ENCODE peak calls at places on chromosomes 12 and 14, in six cellular contexts. F, M, Z, A, I and L are unnamed samples.

GRCh38 chr14:71905860-71906259 is 26.4 kb upstream of the RGS6 start:
- DNase-seq in F (no peak), M (no peak), Z (no peak), A (no peak), I (no peak), L (no peak)

GRCh38 chr14:51139221-51139681 is 44.3 kb upstream of the TRIM9 start:
- DNase-seq in F (no peak), M (no peak), Z (peak), A (no peak), I (peak), L (peak)

GRCh38 chr12:227923-228845 is 14.2 kb upstream of the SLC6A12 start:
- DNase-seq in F (no peak), M (no peak), Z (no peak), A (no peak), I (no peak), L (no peak)

GRCh38 chr14:55814873-55815272 is 234.9 kb downstream of the KTN1 start:
- DNase-seq in F (peak), M (no peak), Z (no peak), A (no peak), I (peak), L (no peak)

GRCh38 chr14:23443411-23443812 is 8.0 kb upstream of the MYH7 start:
- DNase-seq in F (no peak), M (no peak), Z (no peak), A (no peak), I (no peak), L (no peak)

GRCh38 chr12:70154960-70155589 is 88.2 kb upstream of the CNOT2 start:
- DNase-seq in F (no peak), M (no peak), Z (no peak), A (peak), I (peak), L (no peak)

GRCh38 chr12:43103866-43104265 is 448.1 kb downstream of the ADAMTS20 start:
- DNase-seq in F (no peak), M (no peak), Z (no peak), A (no peak), I (no peak), L (no peak)

GRCh38 chr14:102509744-102510615 is at the start of gene ANKRD9:
- DNase-seq in F (peak), M (peak), Z (peak), A (peak), I (peak), L (peak)

GRCh38 chr14:55125403-55125802 is 3.6 kb upstream of the LGALS3 start:
- DNase-seq in F (no peak), M (no peak), Z (no peak), A (no peak), I (no peak), L (no peak)

GRCh38 chr12:119642986-119643385 is 24.9 kb upstream of the PRKAB1 start:
- DNase-seq in F (no peak), M (no peak), Z (no peak), A (no peak), I (no peak), L (no peak)

GRCh38 chr12:92602476-92602875 is 100.3 kb upstream of the PLEKHG7 start:
- DNase-seq in F (peak), M (no peak), Z (no peak), A (peak), I (peak), L (peak)

GRCh38 chr14:74712499-74713394 is at the start of the genes AREL1 and FCF1:
- DNase-seq in F (peak), M (peak), Z (no peak), A (peak), I (peak), L (peak)